ENCODE peak calls at places on chromosomes 3 and 15, in ten cellular contexts. O, S, U, T, Z, J, W, I, Y and B are unnamed samples.

GRCh38 chr3:134298281-134298680 is 47.6 kb upstream of the RYK start:
- DNase-seq in O (no peak), S (no peak), U (no peak), T (no peak), Z (no peak), J (no peak), W (no peak), I (no peak), Y (no peak), B (no peak)

GRCh38 chr3:171379281-171379680 is 80.9 kb downstream of the TNIK start:
- DNase-seq in O (no peak), S (peak), U (no peak), T (no peak), Z (no peak), J (no peak), W (no peak), I (no peak), Y (peak), B (no peak)

GRCh38 chr3:10192953-10193691 is 28.4 kb downstream of the IRAK2 start:
- DNase-seq in O (peak), S (peak), U (no peak), T (no peak), Z (peak), J (peak), W (no peak), I (peak), Y (peak), B (peak)

GRCh38 chr3:196179380-196180308 is 31.6 kb downstream of the ZDHHC19 start:
- DNase-seq in O (no peak), S (peak), U (no peak), T (no peak), Z (no peak), J (peak), W (no peak), I (peak), Y (no peak), B (no peak)

GRCh38 chr3:81443948-81444347 is 317.5 kb downstream of the GBE1 start:
- DNase-seq in O (no peak), S (peak), U (no peak), T (no peak), Z (no peak), J (no peak), W (no peak), I (no peak), Y (peak), B (no peak)

GRCh38 chr15:90941038-90941437 is 6.0 kb downstream of the UNC45A start:
- DNase-seq in O (no peak), S (no peak), U (no peak), T (no peak), Z (no peak), J (no peak), W (no peak), I (no peak), Y (no peak), B (no peak)

GRCh38 chr3:97979610-97980009 is 7.4 kb upstream of the RIOX2 start:
- DNase-seq in O (peak), S (no peak), U (peak), T (peak), Z (no peak), J (no peak), W (peak), I (no peak), Y (no peak), B (no peak)

GRCh38 chr15:101646652-101647051 is 5.5 kb downstream of the TM2D3 start:
- DNase-seq in O (no peak), S (no peak), U (peak), T (peak), Z (no peak), J (no peak), W (no peak), I (no peak), Y (no peak), B (no peak)

GRCh38 chr3:99777708-99778107 is 40.0 kb upstream of the CMSS1 start:
- DNase-seq in O (no peak), S (no peak), U (no peak), T (no peak), Z (no peak), J (no peak), W (no peak), I (no peak), Y (no peak), B (no peak)

GRCh38 chr15:71707230-71708051 is 102.9 kb upstream of the NR2E3 start:
- DNase-seq in O (no peak), S (peak), U (no peak), T (peak), Z (no peak), J (no peak), W (no peak), I (no peak), Y (peak), B (no peak)

GRCh38 chr15:29917600-29918597 is 95.6 kb upstream of the TJP1 start:
- DNase-seq in O (no peak), S (peak), U (no peak), T (no peak), Z (no peak), J (no peak), W (no peak), I (no peak), Y (no peak), B (no peak)

GRCh38 chr3:7518471-7518870 is 657.6 kb downstream of the GRM7 start:
- DNase-seq in O (peak), S (no peak), U (no peak), T (peak), Z (no peak), J (no peak), W (peak), I (no peak), Y (no peak), B (no peak)

GRCh38 chr15:51830279-51830806 is 890 bp downstream of the TMOD3 start:
- DNase-seq in O (no peak), S (peak), U (peak), T (peak), Z (no peak), J (no peak), W (peak), I (no peak), Y (peak), B (no peak)

GRCh38 chr3:128497305-128498126 is 4.5 kb upstream of the GATA2 start:
- DNase-seq in O (peak), S (no peak), U (peak), T (peak), Z (peak), J (peak), W (peak), I (peak), Y (no peak), B (peak)

GRCh38 chr3:153090973-153091372 is 71.1 kb upstream of the RAP2B start:
- DNase-seq in O (no peak), S (no peak), U (no peak), T (no peak), Z (no peak), J (no peak), W (no peak), I (no peak), Y (no peak), B (no peak)

GRCh38 chr3:188947401-188947982 is 224.3 kb upstream of the TPRG1 start:
- DNase-seq in O (peak), S (peak), U (peak), T (peak), Z (peak), J (peak), W (peak), I (peak), Y (peak), B (peak)
- TF ChIP-seq CTCF in O (peak), S (peak), U (peak), T (peak), Z (peak), J (peak), W (peak), I (no peak), Y (peak), B (peak)

GRCh38 chr3:109806929-109807328 is 469.6 kb upstream of the DPPA4 start:
- DNase-seq in O (no peak), S (peak), U (no peak), T (no peak), Z (no peak), J (no peak), W (no peak), I (peak), Y (no peak), B (no peak)

GRCh38 chr3:109804697-109805096 is 467.4 kb upstream of the DPPA4 start:
- DNase-seq in O (no peak), S (no peak), U (no peak), T (no peak), Z (no peak), J (no peak), W (no peak), I (peak), Y (no peak), B (no peak)

DNA sequence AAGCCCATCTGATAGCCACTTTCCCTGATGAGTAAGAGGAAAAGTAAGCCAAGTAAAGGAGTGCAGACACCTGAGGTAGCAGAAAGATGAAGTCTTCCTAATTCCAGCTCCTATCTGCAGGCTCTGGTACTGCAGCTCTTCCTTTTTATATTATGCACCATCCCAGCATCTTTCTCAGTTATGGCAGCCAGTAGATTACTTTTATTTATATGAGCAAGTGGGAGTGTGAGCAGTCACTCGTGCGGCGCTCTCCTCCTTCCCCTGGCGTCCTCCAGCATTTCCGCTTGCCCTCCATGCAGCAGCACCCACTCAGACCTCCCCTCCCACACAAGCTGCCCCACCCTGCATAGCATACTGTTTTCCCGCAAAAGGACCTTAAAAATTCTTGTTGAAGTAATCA is 465.9 kb upstream of the DPPA4 start:
- DNase-seq in O (no peak), S (no peak), U (no peak), T (no peak), Z (no peak), J (no peak), W (peak), I (no peak), Y (no peak), B (no peak)
- TF ChIP-seq CTCF in O (peak), S (no peak), U (no peak), T (peak), Z (peak), J (peak), W (peak), I (no peak), Y (peak), B (peak)

DNA sequence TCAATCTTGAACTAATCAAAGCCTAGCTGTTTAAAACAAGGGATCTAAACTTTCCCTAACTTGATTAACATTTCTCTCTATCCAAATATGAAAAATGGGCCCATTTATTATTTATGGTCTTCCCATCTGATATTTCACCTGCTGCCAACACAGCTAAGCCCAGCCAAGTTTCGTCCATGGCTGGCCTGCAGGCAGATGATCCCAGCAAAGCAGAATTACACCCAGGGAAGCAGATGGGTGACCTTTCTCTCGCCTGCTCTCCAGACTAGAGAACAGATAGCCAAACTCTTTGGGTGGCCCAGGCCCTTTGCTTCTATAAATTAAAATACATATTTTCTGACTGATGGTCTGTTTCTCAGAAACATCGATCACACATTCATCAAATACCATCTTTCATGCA is 1038.8 kb downstream of the AGBL1 start:
- DNase-seq in O (peak), S (no peak), U (no peak), T (no peak), Z (no peak), J (no peak), W (peak), I (no peak), Y (no peak), B (no peak)
- TF ChIP-seq CTCF in O (no peak), S (no peak), U (no peak), T (no peak), Z (no peak), J (no peak), W (no peak), I (no peak), Y (no peak), B (no peak)

DNA sequence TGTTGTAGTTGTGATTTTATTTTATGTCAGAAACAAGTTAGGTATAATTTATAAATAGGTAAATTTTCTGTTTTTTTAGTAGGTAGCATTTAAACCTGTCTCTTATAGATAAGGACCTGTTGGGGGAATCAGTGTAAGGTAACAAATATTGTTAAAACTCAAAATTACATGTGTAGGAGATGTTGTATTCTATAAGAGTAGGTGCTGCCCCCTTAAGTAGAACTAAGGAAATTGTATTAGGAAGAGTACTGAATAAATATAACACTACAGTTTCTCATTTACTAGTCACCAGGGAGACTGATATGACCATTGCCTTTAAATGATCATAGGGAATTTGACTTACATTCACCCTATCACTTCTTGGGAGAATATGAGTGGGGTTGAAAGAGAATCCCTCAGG is 31.2 kb downstream of the SLC25A36 start:
- DNase-seq in O (no peak), S (peak), U (no peak), T (no peak), Z (no peak), J (no peak), W (no peak), I (no peak), Y (no peak), B (no peak)
- TF ChIP-seq CTCF in O (peak), S (peak), U (peak), T (peak), Z (no peak), J (peak), W (peak), I (peak), Y (peak), B (peak)

DNA sequence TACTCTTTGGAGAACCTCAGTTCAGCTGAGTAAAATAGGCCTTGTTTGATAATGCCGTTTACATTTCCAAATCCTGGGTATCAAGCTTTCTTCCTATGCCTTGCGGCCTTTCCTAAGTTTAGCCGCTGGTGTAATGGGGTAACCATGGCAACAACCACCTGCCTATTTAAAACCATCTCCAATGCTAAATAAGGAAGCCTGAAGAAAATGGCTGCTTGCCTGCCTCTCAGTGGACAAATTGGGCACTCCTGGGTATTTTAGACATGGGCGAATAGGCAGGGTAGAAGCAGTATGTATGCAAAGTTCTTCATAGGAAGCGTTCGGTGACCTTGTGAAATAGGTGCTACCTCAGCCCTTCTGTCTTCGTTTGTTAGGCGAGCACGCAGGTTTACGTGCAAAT is 122.7 kb downstream of the DGKG start:
- DNase-seq in O (no peak), S (no peak), U (no peak), T (peak), Z (no peak), J (no peak), W (peak), I (no peak), Y (no peak), B (peak)
- TF ChIP-seq CTCF in O (peak), S (no peak), U (peak), T (peak), Z (no peak), J (no peak), W (no peak), I (no peak), Y (no peak), B (peak)

GRCh38 chr3:119352863-119353527 is 58.8 kb downstream of the ARHGAP31 start:
- DNase-seq in O (no peak), S (peak), U (no peak), T (peak), Z (no peak), J (no peak), W (no peak), I (peak), Y (peak), B (no peak)
- TF ChIP-seq CTCF in O (peak), S (peak), U (peak), T (peak), Z (no peak), J (no peak), W (peak), I (peak), Y (peak), B (no peak)

DNA sequence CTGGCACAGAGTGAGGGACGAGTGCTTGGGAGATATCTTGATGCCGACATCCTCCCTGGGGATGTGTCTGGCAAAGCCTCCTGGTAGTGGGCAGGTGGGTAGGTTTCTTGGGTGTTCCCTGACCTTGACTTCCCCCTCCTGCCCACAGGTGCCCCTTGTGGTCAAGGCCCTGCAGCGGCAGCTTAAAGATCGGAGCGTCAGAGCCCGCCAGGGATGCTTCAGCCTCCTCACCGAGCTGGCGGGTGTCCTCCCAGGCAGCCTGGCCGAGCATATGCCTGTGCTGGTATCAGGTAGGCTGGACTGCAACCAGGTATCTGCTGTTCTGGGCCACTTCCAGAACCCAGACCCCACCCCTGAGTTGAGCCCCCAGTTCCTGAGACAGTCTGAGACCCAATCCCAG is 19.2 kb downstream of the CAND2 start:
- DNase-seq in O (no peak), S (no peak), U (no peak), T (no peak), Z (no peak), J (no peak), W (no peak), I (no peak), Y (no peak), B (no peak)
- TF ChIP-seq CTCF in O (no peak), S (no peak), U (no peak), T (no peak), Z (no peak), J (no peak), W (no peak), I (no peak), Y (no peak), B (no peak)

DNA sequence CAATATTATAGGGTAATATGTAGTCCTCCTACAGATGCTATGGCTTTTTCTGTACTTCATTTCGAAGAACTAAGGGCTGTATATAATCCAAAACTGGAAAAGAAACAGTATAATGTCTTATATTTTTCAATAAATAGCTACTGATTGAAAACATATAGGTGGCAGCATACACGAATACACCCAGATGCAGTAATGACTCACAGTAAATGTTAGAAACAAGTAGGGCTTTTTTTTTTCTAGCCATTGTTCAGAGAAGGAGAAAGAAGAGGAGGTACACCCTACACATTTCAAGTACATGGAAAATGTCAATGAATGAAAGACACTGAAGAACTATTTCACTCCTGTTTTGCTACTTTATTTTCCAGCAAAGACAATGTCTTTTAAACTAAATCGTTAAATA is 9.4 kb downstream of the DAZL start:
- DNase-seq in O (no peak), S (no peak), U (no peak), T (no peak), Z (no peak), J (no peak), W (no peak), I (no peak), Y (no peak), B (no peak)
- TF ChIP-seq CTCF in O (no peak), S (no peak), U (no peak), T (no peak), Z (no peak), J (no peak), W (no peak), I (no peak), Y (no peak), B (no peak)

DNA sequence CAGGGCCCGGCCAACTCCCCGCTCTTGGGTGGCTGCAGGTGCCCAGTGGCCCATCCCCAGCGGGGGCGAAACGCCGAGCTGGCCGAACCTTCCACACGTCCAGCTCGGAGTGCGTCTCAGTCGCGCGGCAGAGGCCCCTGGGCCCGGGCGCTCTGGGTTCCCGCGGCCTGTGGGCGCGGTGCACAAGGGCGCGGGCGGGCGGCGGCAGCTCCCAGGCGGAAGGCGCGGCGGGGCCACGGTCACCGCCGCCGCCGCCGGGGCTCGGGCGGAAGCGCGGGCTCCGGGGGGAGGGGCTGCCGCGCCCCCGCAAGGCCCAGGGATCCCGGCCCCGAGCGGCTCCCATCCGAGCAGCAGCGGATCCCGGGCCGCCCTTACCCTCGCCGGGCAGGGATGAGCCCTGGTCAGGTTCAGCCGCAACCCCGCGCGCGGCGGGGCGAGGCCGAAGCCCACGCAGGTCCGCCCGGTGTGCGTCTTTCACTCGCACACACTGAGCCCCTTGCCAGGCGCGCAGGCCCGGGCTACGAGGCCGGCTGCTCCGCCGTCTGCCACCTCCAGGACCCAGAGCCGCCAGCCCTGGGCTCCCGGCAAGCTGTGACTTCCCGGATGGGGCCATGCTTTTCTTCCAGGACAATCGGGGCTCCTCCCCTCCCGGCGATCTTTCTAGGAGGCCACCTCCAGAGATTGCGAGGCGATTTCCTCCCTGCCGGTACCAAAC is 54.2 kb downstream of the CCDC54 start:
- DNase-seq in O (peak), S (peak), U (peak), T (peak), Z (peak), J (peak), W (peak), I (peak), Y (no peak), B (peak)
- TF ChIP-seq CTCF in O (peak), S (no peak), U (no peak), T (no peak), Z (no peak), J (no peak), W (no peak), I (no peak), Y (no peak), B (no peak)